ENCODE peak calls at places on chromosome 21, in six cellular contexts. M is upper lobe of right lung; W is sigmoid colon; J is colonic mucosa; U is CD8-positive, alpha-beta T cell; B is A549. D is an unnamed sample.

GRCh38 chr21:25855591-25855990 is 120.8 kb downstream of the GABPA start:
- DNase-seq in M (no peak), W (no peak), J (no peak), U (no peak), B (no peak), D (no peak)

GRCh38 chr21:41460578-41461527 is 34.8 kb downstream of the MX1 start:
- DNase-seq in M (peak; percentile 83), W (peak; percentile 87), J (peak; percentile 75), U (peak; percentile 56), B (peak; percentile 65), D (peak; percentile 60)

GRCh38 chr21:42452401-42453018 is 43.5 kb downstream of the RSPH1 start:
- DNase-seq in M (no peak), W (no peak), J (no peak), U (no peak), B (no peak), D (no peak)

GRCh38 chr21:37974081-37974480 is 57.8 kb upstream of the KCNJ6 start:
- DNase-seq in M (no peak), W (no peak), J (no peak), U (no peak), B (peak; percentile 41), D (no peak)

GRCh38 chr21:16377120-16377658 is 647.4 kb downstream of the USP25 start:
- DNase-seq in M (no peak), W (no peak), J (no peak), U (no peak), B (no peak), D (no peak)

GRCh38 chr21:27298465-27298864 is 331.6 kb upstream of the ADAMTS5 start:
- DNase-seq in M (no peak), W (peak; percentile 66), J (no peak), U (no peak), B (no peak), D (no peak)

GRCh38 chr21:21860888-21861287 is 862.7 kb downstream of the NCAM2 start:
- DNase-seq in M (no peak), W (no peak), J (no peak), U (no peak), B (no peak), D (no peak)

GRCh38 chr21:26280715-26281310 is 110.2 kb upstream of the APP start:
- DNase-seq in M (no peak), W (no peak), J (no peak), U (no peak), B (no peak), D (no peak)

GRCh38 chr21:27464643-27465042 is 497.8 kb upstream of the ADAMTS5 start:
- DNase-seq in M (no peak), W (no peak), J (no peak), U (no peak), B (no peak), D (no peak)

GRCh38 chr21:35223480-35224156 is 174.5 kb upstream of the RUNX1 start:
- DNase-seq in M (no peak), W (no peak), J (no peak), U (no peak), B (no peak), D (no peak)

GRCh38 chr21:42629856-42630410 is 23.5 kb upstream of the PDE9A start:
- DNase-seq in M (peak; percentile 46), W (peak; percentile 37), J (no peak), U (no peak), B (no peak), D (no peak)

GRCh38 chr21:37257526-37257966 is 9.6 kb downstream of the VPS26C start:
- DNase-seq in M (peak; percentile 71), W (no peak), J (peak; percentile 53), U (peak; percentile 42), B (peak; percentile 42), D (peak; percentile 59)

GRCh38 chr21:16608209-16608830 is 878.5 kb downstream of the USP25 start:
- DNase-seq in M (no peak), W (no peak), J (no peak), U (no peak), B (peak; percentile 27), D (no peak)

GRCh38 chr21:26809745-26810144 is 35.5 kb downstream of the ADAMTS1 start:
- DNase-seq in M (no peak), W (no peak), J (no peak), U (no peak), B (no peak), D (no peak)

GRCh38 chr21:35831791-35832190 is 228.5 kb downstream of the SETD4 start:
- DNase-seq in M (no peak), W (no peak), J (no peak), U (no peak), B (no peak), D (no peak)

GRCh38 chr21:40846566-40847411 is at the start of gene DSCAM:
- DNase-seq in M (no peak), W (no peak), J (no peak), U (no peak), B (no peak), D (no peak)

GRCh38 chr21:34962586-34963222 is 86.4 kb downstream of the RUNX1 start:
- DNase-seq in M (no peak), W (no peak), J (no peak), U (no peak), B (no peak), D (no peak)

GRCh38 chr21:41712730-41713129 is 54.1 kb downstream of the RIPK4 start:
- DNase-seq in M (peak; percentile 19), W (no peak), J (no peak), U (no peak), B (no peak), D (no peak)

GRCh38 chr21:27388835-27389234 is 421.9 kb upstream of the ADAMTS5 start:
- DNase-seq in M (no peak), W (no peak), J (no peak), U (no peak), B (no peak), D (no peak)

GRCh38 chr21:35674895-35675470 is 385.3 kb downstream of the SETD4 start:
- DNase-seq in M (no peak), W (no peak), J (no peak), U (no peak), B (no peak), D (no peak)

GRCh38 chr21:20790113-20790512 is 208.1 kb upstream of the NCAM2 start:
- DNase-seq in M (no peak), W (no peak), J (no peak), U (no peak), B (no peak), D (no peak)

GRCh38 chr21:40254540-40255455 is 387.6 kb downstream of the PCP4 start:
- DNase-seq in M (no peak), W (no peak), J (no peak), U (no peak), B (no peak), D (no peak)

GRCh38 chr21:41668051-41668541 is 98.8 kb downstream of the RIPK4 start:
- DNase-seq in M (peak; percentile 53), W (peak; percentile 57), J (no peak), U (no peak), B (no peak), D (no peak)

GRCh38 chr21:37398697-37399096 is 32.1 kb downstream of the DYRK1A start:
- DNase-seq in M (no peak), W (no peak), J (no peak), U (peak; percentile 41), B (no peak), D (no peak)

GRCh38 chr21:17613242-17613676 is 558 bp upstream of the BTG3 start:
- DNase-seq in M (peak; percentile 89), W (peak; percentile 88), J (peak; percentile 41), U (peak; percentile 23), B (peak; percentile 11), D (peak; percentile 58)

GRCh38 chr21:42609806-42610205 is 43.6 kb upstream of the PDE9A start:
- DNase-seq in M (peak; percentile 32), W (no peak), J (no peak), U (peak; percentile 71), B (no peak), D (peak; percentile 44)

DNA sequence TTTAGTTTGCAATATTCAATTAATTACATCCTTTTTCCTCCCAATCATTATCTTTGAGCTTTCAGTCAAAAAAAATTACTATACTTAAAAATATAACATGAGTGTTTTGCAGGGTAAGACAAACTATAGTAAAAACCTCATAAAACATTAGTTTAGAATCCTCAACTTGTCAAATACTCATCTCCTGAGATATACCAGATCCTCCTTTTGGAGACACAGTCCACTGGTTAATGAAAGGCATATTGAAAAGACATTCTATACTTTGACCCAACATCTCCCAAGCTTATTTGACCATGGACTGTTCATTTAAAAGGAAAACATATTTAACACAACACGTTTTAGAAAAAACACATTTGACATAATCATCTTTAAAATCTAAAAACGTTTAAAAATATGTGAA is 52.8 kb downstream of the NRIP1 start:
- DNase-seq in M (no peak), W (no peak), J (no peak), U (no peak), B (no peak), D (no peak)
- H3K4me1 ChIP-seq in M (no peaks in the 10 kb centered on the region), W (peaks cover 40% of the 10 kb centered on the region), J (no peaks in the 10 kb centered on the region), U (peaks cover under 1% of the 10 kb centered on the region), B (peaks cover 33% of the 10 kb centered on the region), D (no peaks in the 10 kb centered on the region)

GRCh38 chr21:45048026-45048698 is 26.2 kb upstream of the ADARB1 start:
- DNase-seq in M (no peak), W (no peak), J (no peak), U (no peak), B (no peak), D (no peak)
- H3K4me1 ChIP-seq in M (peaks cover 4% of the 10 kb centered on the region), W (peaks cover 25% of the 10 kb centered on the region), J (no peaks in the 10 kb centered on the region), U (no peaks in the 10 kb centered on the region), B (peaks cover 13% of the 10 kb centered on the region), D (no peaks in the 10 kb centered on the region)

GRCh38 chr21:31914472-31914871 is 41.7 kb downstream of the HUNK start:
- DNase-seq in M (no peak), W (no peak), J (no peak), U (no peak), B (no peak), D (no peak)

GRCh38 chr21:31909772-31910470 is 37.1 kb downstream of the HUNK start:
- DNase-seq in M (no peak), W (no peak), J (no peak), U (no peak), B (no peak), D (no peak)

GRCh38 chr21:31913191-31913608 is 40.4 kb downstream of the HUNK start:
- DNase-seq in M (no peak), W (no peak), J (no peak), U (no peak), B (no peak), D (no peak)

GRCh38 chr21:31911138-31911907 is 38.5 kb downstream of the HUNK start:
- DNase-seq in M (no peak), W (no peak), J (no peak), U (no peak), B (peak; percentile 35), D (no peak)

DNA sequence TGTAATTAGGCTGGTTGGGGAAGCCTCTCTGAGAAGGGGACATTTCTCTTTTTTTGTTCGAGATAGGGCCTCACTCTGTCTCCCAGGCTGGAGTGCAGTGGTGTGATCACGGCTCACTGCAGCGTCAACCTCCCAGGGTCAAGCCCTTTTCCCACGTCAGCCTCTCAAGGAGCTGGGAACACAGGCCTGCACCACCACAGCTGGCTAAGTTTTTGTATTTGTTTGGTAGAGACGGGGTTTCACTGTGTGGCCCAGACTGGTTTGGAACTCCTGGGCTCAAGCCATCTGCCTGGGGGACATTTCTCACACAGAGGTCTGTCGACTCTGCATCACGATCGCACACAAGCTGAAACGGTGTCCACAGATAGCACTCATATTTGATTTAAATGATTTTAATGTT is 39.7 kb downstream of the HUNK start:
- DNase-seq in M (no peak), W (no peak), J (no peak), U (no peak), B (no peak), D (no peak)
- H3K4me1 ChIP-seq in M (no peaks in the 10 kb centered on the region), W (peaks cover 13% of the 10 kb centered on the region), J (no peaks in the 10 kb centered on the region), U (no peaks in the 10 kb centered on the region), B (peaks cover 3% of the 10 kb centered on the region), D (peaks cover 8% of the 10 kb centered on the region)

GRCh38 chr21:44923481-44924084 is 2.9 kb upstream of the ITGB2 start:
- DNase-seq in M (no peak), W (no peak), J (no peak), U (no peak), B (no peak), D (no peak)
- H3K4me1 ChIP-seq in M (peaks cover 49% of the 10 kb centered on the region), W (no peaks in the 10 kb centered on the region), J (no peaks in the 10 kb centered on the region), U (peaks cover 70% of the 10 kb centered on the region), B (peaks cover 29% of the 10 kb centered on the region), D (peaks cover 20% of the 10 kb centered on the region)